ENCODE peak calls at places on chromosome 18, in seven cellular contexts. V is RKO, W is coronary artery, M is GF-D8, Y is GM23248, F is T-helper 9 cell, S is naive B cell. A is an unnamed sample.

GRCh38 chr18:76426738-76427305 is 68.2 kb downstream of the ZNF516 start:
- DNase-seq in Y (peak; percentile 58), M (no peak), V (no peak), F (no peak), W (peak; percentile 66), S (no peak), A (no peak)

GRCh38 chr18:24402209-24402785 is 4.7 kb upstream of the OSBPL1A start:
- DNase-seq in Y (no peak), F (no peak), S (no peak), V (no peak), M (no peak), W (no peak), A (no peak)

GRCh38 chr18:12769644-12770440 is 67.0 kb downstream of the PSMG2 start:
- DNase-seq in F (no peak), Y (no peak), S (no peak), M (no peak), W (peak; percentile 9), V (no peak), A (no peak)

GRCh38 chr18:75247601-75248421 is 37.2 kb downstream of the TSHZ1 start:
- DNase-seq in F (no peak), V (peak; percentile 68), M (peak; percentile 44), S (no peak), Y (peak; percentile 74), W (no peak), A (peak; percentile 35)

GRCh38 chr18:58527116-58528010 is 101.5 kb downstream of the ALPK2 start:
- DNase-seq in F (no peak), M (no peak), Y (peak; percentile 76), V (peak; percentile 20), W (no peak), S (no peak), A (no peak)

GRCh38 chr18:44654555-44654954 is 26.1 kb upstream of the SETBP1 start:
- DNase-seq in M (no peak), F (no peak), S (no peak), Y (peak; percentile 87), W (no peak), V (no peak), A (peak; percentile 94)

GRCh38 chr18:10099539-10100140 is 185.8 kb downstream of the VAPA start:
- DNase-seq in F (no peak), Y (peak; percentile 69), V (no peak), W (no peak), M (no peak), S (no peak), A (no peak)

GRCh38 chr18:54805571-54806334 is 22.5 kb upstream of the RAB27B start:
- DNase-seq in V (no peak), Y (peak; percentile 81), S (no peak), W (no peak), M (peak; percentile 93), F (no peak), A (no peak)

GRCh38 chr18:8847066-8847755 is 141.9 kb downstream of the MTCL1 start:
- DNase-seq in W (no peak), Y (peak; percentile 79), M (no peak), F (no peak), S (no peak), V (peak; percentile 29), A (peak; percentile 50)

GRCh38 chr18:13137939-13138821 is 80.4 kb upstream of the LDLRAD4 start:
- DNase-seq in F (peak; percentile 45), S (peak; percentile 76), M (peak; percentile 100), W (no peak), Y (peak; percentile 9), V (peak; percentile 90), A (no peak)

GRCh38 chr18:49565656-49566055 is 3.8 kb downstream of the LIPG start:
- DNase-seq in Y (peak; percentile 65), F (no peak), V (no peak), W (no peak), M (no peak), S (no peak), A (no peak)

GRCh38 chr18:9779630-9780029 is 71.5 kb downstream of the RAB31 start:
- DNase-seq in S (no peak), Y (peak; percentile 55), M (peak; percentile 72), V (no peak), W (no peak), F (no peak), A (peak; percentile 36)

GRCh38 chr18:58013241-58014211 is 30.5 kb upstream of the NEDD4L start:
- DNase-seq in V (no peak), Y (peak; percentile 55), S (no peak), W (no peak), F (no peak), M (no peak), A (peak; percentile 65)

GRCh38 chr18:6294119-6294784 is 120.5 kb downstream of the L3MBTL4 start:
- DNase-seq in Y (no peak), V (no peak), F (no peak), W (no peak), M (no peak), S (no peak), A (no peak)

GRCh38 chr18:50072146-50072545 is 122.8 kb downstream of the MYO5B start:
- DNase-seq in M (no peak), W (no peak), V (no peak), F (no peak), Y (no peak), S (no peak), A (no peak)

GRCh38 chr18:24917767-24918166 is 434.2 kb downstream of the ZNF521 start:
- DNase-seq in V (no peak), W (no peak), S (no peak), M (no peak), F (no peak), Y (no peak), A (no peak)

GRCh38 chr18:3584897-3585460 is 135.0 kb downstream of the TGIF1 start:
- DNase-seq in Y (no peak), S (peak; percentile 72), M (peak; percentile 67), V (no peak), W (no peak), F (no peak), A (peak; percentile 21)